ENCODE peak calls at places on chromosomes 5 and 9, in eight cellular contexts. One of them, this sample, is unnamed.

GRCh38 chr9:100869321-100869720 is 159.2 kb upstream of the PLPPR1 start:
- DNase-seq in CD8-positive, alpha-beta memory T cell: no peak
- DNase-seq in heart left ventricle: no peak
- DNase-seq in heart right ventricle: no peak
- DNase-seq in upper lobe of left lung: no peak
- DNase-seq in spleen: no peak
- DNase-seq in esophagus squamous epithelium: no peak
- DNase-seq in tibial artery: no peak
- DNase-seq in this sample: no peak

GRCh38 chr5:172224996-172225395 is 31.0 kb downstream of the EFCAB9 start:
- DNase-seq in upper lobe of left lung: no peak
- DNase-seq in tibial artery: no peak
- DNase-seq in spleen: no peak
- DNase-seq in esophagus squamous epithelium: no peak
- DNase-seq in heart left ventricle: no peak
- DNase-seq in CD8-positive, alpha-beta memory T cell: no peak
- DNase-seq in heart right ventricle: no peak
- DNase-seq in this sample: no peak

GRCh38 chr9:98747476-98747875 is 38.7 kb upstream of the GABBR2 start:
- DNase-seq in tibial artery: no peak
- DNase-seq in spleen: no peak
- DNase-seq in heart left ventricle: no peak
- DNase-seq in CD8-positive, alpha-beta memory T cell: no peak
- DNase-seq in upper lobe of left lung: no peak
- DNase-seq in esophagus squamous epithelium: no peak
- DNase-seq in heart right ventricle: no peak
- DNase-seq in this sample: no peak

GRCh38 chr5:14410942-14411258 is 170.7 kb upstream of the OTULINL start:
- DNase-seq in esophagus squamous epithelium: no peak
- DNase-seq in spleen: no peak
- DNase-seq in heart right ventricle: no peak
- DNase-seq in heart left ventricle: no peak
- DNase-seq in upper lobe of left lung: no peak
- DNase-seq in CD8-positive, alpha-beta memory T cell: no peak
- DNase-seq in tibial artery: no peak
- DNase-seq in this sample: no peak

GRCh38 chr9:125240649-125240999 is 519 bp downstream of the HSPA5 start:
- DNase-seq in spleen: no peak
- DNase-seq in heart left ventricle: no peak
- DNase-seq in esophagus squamous epithelium: no peak
- DNase-seq in tibial artery: no peak
- DNase-seq in heart right ventricle: no peak
- DNase-seq in upper lobe of left lung: peak; percentile 49
- DNase-seq in CD8-positive, alpha-beta memory T cell: no peak
- DNase-seq in this sample: peak; percentile 75

GRCh38 chr5:82178378-82178777 is 99.8 kb downstream of the RPS23 start:
- DNase-seq in esophagus squamous epithelium: no peak
- DNase-seq in spleen: no peak
- DNase-seq in heart left ventricle: no peak
- DNase-seq in tibial artery: no peak
- DNase-seq in CD8-positive, alpha-beta memory T cell: no peak
- DNase-seq in heart right ventricle: no peak
- DNase-seq in upper lobe of left lung: no peak
- DNase-seq in this sample: no peak

GRCh38 chr9:17623965-17624364 is 45.1 kb downstream of the SH3GL2 start:
- DNase-seq in heart right ventricle: no peak
- DNase-seq in CD8-positive, alpha-beta memory T cell: no peak
- DNase-seq in heart left ventricle: no peak
- DNase-seq in spleen: no peak
- DNase-seq in esophagus squamous epithelium: no peak
- DNase-seq in tibial artery: no peak
- DNase-seq in upper lobe of left lung: no peak
- DNase-seq in this sample: no peak

GRCh38 chr9:26331223-26331622 is 561.4 kb downstream of the CAAP1 start:
- DNase-seq in heart right ventricle: no peak
- DNase-seq in esophagus squamous epithelium: no peak
- DNase-seq in spleen: no peak
- DNase-seq in CD8-positive, alpha-beta memory T cell: no peak
- DNase-seq in upper lobe of left lung: no peak
- DNase-seq in tibial artery: no peak
- DNase-seq in heart left ventricle: no peak
- DNase-seq in this sample: no peak

GRCh38 chr5:96187309-96188027 is 225.8 kb upstream of the ELL2 start:
- DNase-seq in spleen: no peak
- DNase-seq in tibial artery: no peak
- DNase-seq in heart left ventricle: no peak
- DNase-seq in esophagus squamous epithelium: no peak
- DNase-seq in upper lobe of left lung: no peak
- DNase-seq in CD8-positive, alpha-beta memory T cell: no peak
- DNase-seq in heart right ventricle: no peak
- DNase-seq in this sample: no peak
- H3K9me3 ChIP-seq in spleen: no peaks in the 10 kb centered on the region
- H3K9me3 ChIP-seq in tibial artery: no peaks in the 10 kb centered on the region
- H3K9me3 ChIP-seq in heart left ventricle: no peaks in the 10 kb centered on the region
- H3K9me3 ChIP-seq in esophagus squamous epithelium: no peaks in the 10 kb centered on the region
- H3K9me3 ChIP-seq in upper lobe of left lung: no peaks in the 10 kb centered on the region
- H3K9me3 ChIP-seq in CD8-positive, alpha-beta memory T cell: no peaks in the 10 kb centered on the region
- H3K9me3 ChIP-seq in heart right ventricle: peaks cover 15% of the 10 kb centered on the region
- H3K9me3 ChIP-seq in this sample: no peaks in the 10 kb centered on the region

DNA sequence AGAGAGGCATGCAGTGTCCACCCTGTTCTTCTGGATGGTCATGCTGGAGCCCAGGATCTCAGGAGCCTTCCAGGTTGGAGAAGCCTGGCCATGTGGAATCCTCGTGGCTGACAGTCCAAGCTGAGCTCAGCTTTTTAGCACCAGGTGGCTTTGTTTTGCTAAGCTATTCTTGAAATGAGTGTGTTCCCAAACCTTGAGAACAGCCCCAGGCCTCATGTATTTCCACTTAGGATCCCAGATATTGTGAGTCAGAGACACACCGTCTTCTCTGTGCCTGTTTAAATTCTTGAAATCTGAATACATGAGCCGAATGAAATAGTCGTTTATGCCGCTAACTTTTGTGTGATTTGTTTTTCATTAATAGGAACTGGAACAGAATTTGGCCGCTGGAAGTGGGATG is 61.2 kb downstream of the IRX2 start:
- DNase-seq in spleen: no peak
- DNase-seq in heart right ventricle: no peak
- DNase-seq in esophagus squamous epithelium: no peak
- DNase-seq in heart left ventricle: no peak
- DNase-seq in tibial artery: no peak
- DNase-seq in CD8-positive, alpha-beta memory T cell: no peak
- DNase-seq in upper lobe of left lung: no peak
- DNase-seq in this sample: no peak
- H3K9me3 ChIP-seq in spleen: no peaks in the 10 kb centered on the region
- H3K9me3 ChIP-seq in heart right ventricle: peaks cover 9% of the 10 kb centered on the region
- H3K9me3 ChIP-seq in esophagus squamous epithelium: peaks cover 3% of the 10 kb centered on the region
- H3K9me3 ChIP-seq in heart left ventricle: no peaks in the 10 kb centered on the region
- H3K9me3 ChIP-seq in tibial artery: no peaks in the 10 kb centered on the region
- H3K9me3 ChIP-seq in CD8-positive, alpha-beta memory T cell: no peaks in the 10 kb centered on the region
- H3K9me3 ChIP-seq in upper lobe of left lung: no peaks in the 10 kb centered on the region
- H3K9me3 ChIP-seq in this sample: peaks cover 1% of the 10 kb centered on the region

GRCh38 chr5:2865856-2866546 is 114.5 kb upstream of the IRX2 start:
- DNase-seq in heart left ventricle: no peak
- DNase-seq in spleen: no peak
- DNase-seq in esophagus squamous epithelium: no peak
- DNase-seq in tibial artery: no peak
- DNase-seq in upper lobe of left lung: no peak
- DNase-seq in CD8-positive, alpha-beta memory T cell: no peak
- DNase-seq in heart right ventricle: no peak
- DNase-seq in this sample: no peak
- H3K9me3 ChIP-seq in heart left ventricle: no peaks in the 10 kb centered on the region
- H3K9me3 ChIP-seq in spleen: no peaks in the 10 kb centered on the region
- H3K9me3 ChIP-seq in esophagus squamous epithelium: no peaks in the 10 kb centered on the region
- H3K9me3 ChIP-seq in tibial artery: no peaks in the 10 kb centered on the region
- H3K9me3 ChIP-seq in upper lobe of left lung: no peaks in the 10 kb centered on the region
- H3K9me3 ChIP-seq in CD8-positive, alpha-beta memory T cell: no peaks in the 10 kb centered on the region
- H3K9me3 ChIP-seq in heart right ventricle: no peaks in the 10 kb centered on the region
- H3K9me3 ChIP-seq in this sample: no peaks in the 10 kb centered on the region

GRCh38 chr5:180215738-180216630 is 7.0 kb upstream of the RASGEF1C start:
- DNase-seq in tibial artery: no peak
- DNase-seq in CD8-positive, alpha-beta memory T cell: no peak
- DNase-seq in heart left ventricle: no peak
- DNase-seq in esophagus squamous epithelium: no peak
- DNase-seq in upper lobe of left lung: no peak
- DNase-seq in spleen: peak; percentile 62
- DNase-seq in heart right ventricle: no peak
- DNase-seq in this sample: no peak
- H3K9me3 ChIP-seq in tibial artery: peaks cover 12% of the 10 kb centered on the region
- H3K9me3 ChIP-seq in CD8-positive, alpha-beta memory T cell: peaks cover 9% of the 10 kb centered on the region
- H3K9me3 ChIP-seq in heart left ventricle: peaks cover 15% of the 10 kb centered on the region
- H3K9me3 ChIP-seq in esophagus squamous epithelium: peaks cover 13% of the 10 kb centered on the region
- H3K9me3 ChIP-seq in upper lobe of left lung: peaks cover 41% of the 10 kb centered on the region
- H3K9me3 ChIP-seq in spleen: peaks cover 41% of the 10 kb centered on the region
- H3K9me3 ChIP-seq in heart right ventricle: peaks cover 60% of the 10 kb centered on the region
- H3K9me3 ChIP-seq in this sample: peaks cover 17% of the 10 kb centered on the region

GRCh38 chr5:17947029-17947428 is 312.8 kb downstream of the TAF11L14 start:
- DNase-seq in esophagus squamous epithelium: no peak
- DNase-seq in heart right ventricle: no peak
- DNase-seq in CD8-positive, alpha-beta memory T cell: no peak
- DNase-seq in heart left ventricle: no peak
- DNase-seq in spleen: no peak
- DNase-seq in tibial artery: no peak
- DNase-seq in upper lobe of left lung: no peak
- DNase-seq in this sample: no peak

GRCh38 chr5:17951392-17952169 is 317.3 kb downstream of the TAF11L14 start:
- DNase-seq in tibial artery: no peak
- DNase-seq in heart right ventricle: no peak
- DNase-seq in upper lobe of left lung: no peak
- DNase-seq in esophagus squamous epithelium: no peak
- DNase-seq in spleen: no peak
- DNase-seq in CD8-positive, alpha-beta memory T cell: no peak
- DNase-seq in heart left ventricle: no peak
- DNase-seq in this sample: no peak

GRCh38 chr5:17952231-17952630 is 318.0 kb downstream of the TAF11L14 start:
- DNase-seq in heart right ventricle: no peak
- DNase-seq in CD8-positive, alpha-beta memory T cell: no peak
- DNase-seq in spleen: no peak
- DNase-seq in heart left ventricle: no peak
- DNase-seq in tibial artery: no peak
- DNase-seq in upper lobe of left lung: no peak
- DNase-seq in esophagus squamous epithelium: no peak
- DNase-seq in this sample: no peak
- H3K9me3 ChIP-seq in heart right ventricle: peaks cover 20% of the 10 kb centered on the region
- H3K9me3 ChIP-seq in CD8-positive, alpha-beta memory T cell: no peaks in the 10 kb centered on the region
- H3K9me3 ChIP-seq in spleen: no peaks in the 10 kb centered on the region
- H3K9me3 ChIP-seq in heart left ventricle: no peaks in the 10 kb centered on the region
- H3K9me3 ChIP-seq in tibial artery: no peaks in the 10 kb centered on the region
- H3K9me3 ChIP-seq in upper lobe of left lung: no peaks in the 10 kb centered on the region
- H3K9me3 ChIP-seq in esophagus squamous epithelium: no peaks in the 10 kb centered on the region
- H3K9me3 ChIP-seq in this sample: peaks cover 3% of the 10 kb centered on the region

GRCh38 chr5:178981381-178981780 is 13.7 kb downstream of the GRM6 start:
- DNase-seq in CD8-positive, alpha-beta memory T cell: no peak
- DNase-seq in esophagus squamous epithelium: no peak
- DNase-seq in upper lobe of left lung: no peak
- DNase-seq in heart right ventricle: no peak
- DNase-seq in spleen: peak; percentile 37
- DNase-seq in tibial artery: no peak
- DNase-seq in heart left ventricle: no peak
- DNase-seq in this sample: no peak

GRCh38 chr5:178982941-178983340 is 12.2 kb downstream of the GRM6 start:
- DNase-seq in esophagus squamous epithelium: no peak
- DNase-seq in heart left ventricle: no peak
- DNase-seq in upper lobe of left lung: no peak
- DNase-seq in tibial artery: no peak
- DNase-seq in CD8-positive, alpha-beta memory T cell: no peak
- DNase-seq in spleen: peak; percentile 58
- DNase-seq in heart right ventricle: no peak
- DNase-seq in this sample: no peak

GRCh38 chr5:178986326-178986960 is 8.7 kb downstream of the GRM6 start:
- DNase-seq in heart left ventricle: no peak
- DNase-seq in heart right ventricle: no peak
- DNase-seq in upper lobe of left lung: no peak
- DNase-seq in tibial artery: no peak
- DNase-seq in CD8-positive, alpha-beta memory T cell: no peak
- DNase-seq in spleen: peak; percentile 66
- DNase-seq in esophagus squamous epithelium: no peak
- DNase-seq in this sample: no peak

GRCh38 chr5:178983728-178984127 is 11.4 kb downstream of the GRM6 start:
- DNase-seq in heart right ventricle: no peak
- DNase-seq in upper lobe of left lung: no peak
- DNase-seq in spleen: peak; percentile 36
- DNase-seq in tibial artery: no peak
- DNase-seq in CD8-positive, alpha-beta memory T cell: no peak
- DNase-seq in heart left ventricle: no peak
- DNase-seq in esophagus squamous epithelium: no peak
- DNase-seq in this sample: no peak

DNA sequence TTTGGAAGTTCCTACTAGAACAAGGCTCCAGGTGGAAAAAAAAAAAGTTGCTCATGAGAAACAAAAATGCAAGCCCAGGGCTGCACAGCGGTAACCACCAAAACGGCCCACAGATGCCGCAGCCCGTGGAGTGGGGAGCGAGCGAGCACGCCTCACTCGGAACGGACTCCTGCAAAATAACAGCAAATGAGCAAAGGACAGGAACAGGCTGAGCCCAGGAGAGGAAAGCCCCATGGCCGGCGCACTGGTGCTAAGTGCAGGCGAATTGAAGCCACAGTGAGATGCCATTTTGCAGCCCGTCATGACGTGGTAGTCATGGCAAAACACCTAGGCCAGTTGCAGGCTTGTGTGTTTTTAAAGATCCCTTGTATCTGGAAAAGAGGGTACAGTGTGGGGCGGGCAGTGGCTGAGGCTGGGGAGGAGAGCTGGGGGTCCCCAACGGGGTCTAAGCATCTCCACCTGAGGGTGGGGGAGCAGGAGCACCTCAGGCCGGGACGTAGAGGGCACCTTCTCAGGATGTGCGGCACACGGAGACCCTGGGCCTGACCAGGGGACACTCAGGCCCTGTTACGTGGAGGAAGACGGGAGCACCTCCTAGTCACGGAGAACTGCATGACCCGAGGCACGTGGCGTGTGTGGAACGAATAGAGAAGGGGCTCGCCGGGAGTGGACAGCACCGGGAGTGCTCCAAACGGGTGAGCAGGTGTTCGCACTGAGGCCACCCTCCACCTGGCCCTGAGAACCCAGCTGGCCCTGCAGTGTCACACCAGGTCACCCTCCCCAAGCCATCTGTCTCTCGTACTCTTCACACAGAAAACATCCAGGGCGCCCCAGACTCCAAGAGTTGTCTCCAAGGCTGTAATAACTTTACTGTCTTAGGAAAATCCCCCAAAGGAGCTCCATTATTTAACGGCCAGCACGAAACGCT is 10.7 kb downstream of the GRM6 start:
- DNase-seq in esophagus squamous epithelium: no peak
- DNase-seq in tibial artery: no peak
- DNase-seq in heart right ventricle: no peak
- DNase-seq in heart left ventricle: no peak
- DNase-seq in upper lobe of left lung: no peak
- DNase-seq in CD8-positive, alpha-beta memory T cell: no peak
- DNase-seq in spleen: peak; percentile 44
- DNase-seq in this sample: no peak
- H3K9me3 ChIP-seq in esophagus squamous epithelium: peaks cover 38% of the 10 kb centered on the region
- H3K9me3 ChIP-seq in tibial artery: peaks cover 27% of the 10 kb centered on the region
- H3K9me3 ChIP-seq in heart right ventricle: peaks cover 86% of the 10 kb centered on the region
- H3K9me3 ChIP-seq in heart left ventricle: peaks cover 5% of the 10 kb centered on the region
- H3K9me3 ChIP-seq in upper lobe of left lung: peaks cover 84% of the 10 kb centered on the region
- H3K9me3 ChIP-seq in CD8-positive, alpha-beta memory T cell: no peaks in the 10 kb centered on the region
- H3K9me3 ChIP-seq in spleen: peaks cover 25% of the 10 kb centered on the region
- H3K9me3 ChIP-seq in this sample: peaks cover 44% of the 10 kb centered on the region

This sample was measured in aorta.